ENCODE peak calls at places on chromosomes 1 and 21, in four cellular contexts. Y, R, I and A are unnamed samples.

GRCh38 chr1:6330410-6330827 is 63.1 kb downstream of the ACOT7 start:
- DNase-seq in Y (no peak), R (peak; percentile 86), I (no peak), A (no peak)

GRCh38 chr1:93148001-93148400 is 32.2 kb downstream of the TMED5 start:
- DNase-seq in Y (no peak), R (peak; percentile 50), I (no peak), A (no peak)

GRCh38 chr1:47332779-47333577 is 612 bp upstream of the CMPK1 start:
- DNase-seq in Y (no peak), R (no peak), I (no peak), A (no peak)

GRCh38 chr1:206012086-206012859 is 9.1 kb upstream of the RAB7B start:
- DNase-seq in Y (peak; percentile 91), R (no peak), I (peak; percentile 87), A (peak; percentile 70)

GRCh38 chr1:230985711-230986110 is 6.8 kb downstream of the ARV1 start:
- DNase-seq in Y (peak; percentile 71), R (no peak), I (no peak), A (no peak)

GRCh38 chr1:21313146-21313885 is 23.1 kb upstream of the ECE1 start:
- DNase-seq in Y (no peak), R (no peak), I (no peak), A (no peak)

GRCh38 chr1:178098262-178098661 is 4.4 kb downstream of the RASAL2 start:
- DNase-seq in Y (no peak), R (peak; percentile 23), I (no peak), A (no peak)

GRCh38 chr1:189775343-189775742 is 702.3 kb downstream of the BRINP3 start:
- DNase-seq in Y (no peak), R (peak; percentile 79), I (no peak), A (no peak)

GRCh38 chr21:34762761-34763160 is 94.0 kb downstream of the CLIC6 start:
- DNase-seq in Y (no peak), R (peak; percentile 68), I (no peak), A (no peak)

GRCh38 chr1:61095127-61095812 is 12.9 kb downstream of the NFIA start:
- DNase-seq in Y (no peak), R (no peak), I (no peak), A (no peak)

GRCh38 chr1:90295534-90295933 is 300.6 kb downstream of the ZNF326 start:
- DNase-seq in Y (no peak), R (no peak), I (no peak), A (no peak)

GRCh38 chr1:234893725-234894630 is 234.7 kb downstream of the TOMM20 start:
- DNase-seq in Y (no peak), R (peak; percentile 59), I (no peak), A (no peak)

GRCh38 chr1:232473319-232473718 is 156.6 kb downstream of the SIPA1L2 start:
- DNase-seq in Y (no peak), R (peak; percentile 39), I (peak; percentile 46), A (peak; percentile 65)

GRCh38 chr1:228006034-228006792 is 585 bp upstream of the WNT3A start:
- DNase-seq in Y (no peak), R (no peak), I (no peak), A (no peak)

GRCh38 chr1:228007801-228008341 is 1.1 kb downstream of the WNT3A start:
- DNase-seq in Y (no peak), R (no peak), I (no peak), A (peak; percentile 16)

GRCh38 chr1:228006793-228007053 is at the start of gene WNT3A:
- DNase-seq in Y (no peak), R (no peak), I (no peak), A (no peak)

GRCh38 chr1:228008391-228009115 is 1.8 kb downstream of the WNT3A start:
- DNase-seq in Y (no peak), R (no peak), I (no peak), A (peak; percentile 9)

DNA sequence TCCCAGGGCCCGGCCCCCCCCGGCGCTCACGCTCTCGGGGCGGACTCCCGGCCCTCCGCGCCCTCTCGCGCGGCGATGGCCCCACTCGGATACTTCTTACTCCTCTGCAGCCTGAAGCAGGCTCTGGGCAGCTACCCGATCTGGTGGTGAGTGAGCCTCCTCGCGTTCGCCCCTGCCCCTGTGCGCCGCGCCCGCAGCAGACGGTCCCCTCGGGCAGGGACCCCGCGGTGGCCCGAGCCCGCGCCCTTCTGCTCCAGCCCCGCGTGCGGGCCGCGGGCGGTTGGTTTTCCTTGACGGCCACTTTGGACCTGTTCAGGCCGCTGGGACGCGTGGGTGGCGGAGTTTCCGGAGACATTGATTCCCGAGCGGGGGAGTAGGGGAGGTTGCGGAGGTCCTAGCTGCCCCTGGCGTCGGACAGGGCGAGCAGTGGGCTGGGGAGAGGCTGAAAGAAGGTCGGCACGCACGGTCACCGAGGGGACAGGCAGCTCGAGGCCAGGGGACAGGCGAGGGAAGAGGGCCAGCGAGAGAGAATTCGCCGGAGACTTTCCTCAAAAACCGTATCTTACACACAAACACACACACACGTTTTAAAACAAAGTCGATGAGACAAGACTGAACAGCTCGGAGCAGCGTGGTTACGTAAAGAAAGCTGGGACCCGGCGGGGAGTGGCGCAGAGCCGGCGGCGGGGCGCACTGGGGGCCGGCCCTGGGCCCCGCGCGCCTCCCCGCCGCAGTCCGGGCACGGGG is 429 bp downstream of the WNT3A start:
- DNase-seq in Y (no peak), R (no peak), I (no peak), A (peak; percentile 26)
- H3K4me3 ChIP-seq in Y (no peak overlapping the region), R (no peak overlapping the region), I (no peak overlapping the region), A (no peak overlapping the region)

DNA sequence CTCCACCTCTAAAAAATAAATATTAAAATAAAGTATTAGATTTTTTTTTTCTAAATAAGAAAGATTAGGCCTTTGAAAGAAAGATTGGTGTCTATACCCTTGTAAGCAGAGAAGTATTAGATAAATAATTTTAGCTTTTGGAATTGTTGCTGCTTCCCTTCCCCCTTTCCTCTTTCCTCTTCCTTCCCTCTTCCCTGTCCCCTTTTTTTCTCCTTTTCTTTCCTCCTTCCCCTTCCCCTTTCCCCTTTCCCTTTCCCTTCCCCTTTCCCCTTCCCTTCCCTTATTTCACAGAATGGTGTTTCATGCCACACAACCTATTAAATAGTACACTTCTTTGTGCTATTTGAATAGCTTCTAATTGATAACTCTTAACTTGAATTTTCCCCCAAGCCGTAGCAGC is 69.8 kb upstream of the QSOX1 start:
- DNase-seq in Y (no peak), R (no peak), I (no peak), A (no peak)
- H3K36me3 ChIP-seq in Y (peaks cover 46% of the 10 kb centered on the region), R (no peaks in the 10 kb centered on the region), I (peaks cover 72% of the 10 kb centered on the region), A (peaks cover 60% of the 10 kb centered on the region)

DNA sequence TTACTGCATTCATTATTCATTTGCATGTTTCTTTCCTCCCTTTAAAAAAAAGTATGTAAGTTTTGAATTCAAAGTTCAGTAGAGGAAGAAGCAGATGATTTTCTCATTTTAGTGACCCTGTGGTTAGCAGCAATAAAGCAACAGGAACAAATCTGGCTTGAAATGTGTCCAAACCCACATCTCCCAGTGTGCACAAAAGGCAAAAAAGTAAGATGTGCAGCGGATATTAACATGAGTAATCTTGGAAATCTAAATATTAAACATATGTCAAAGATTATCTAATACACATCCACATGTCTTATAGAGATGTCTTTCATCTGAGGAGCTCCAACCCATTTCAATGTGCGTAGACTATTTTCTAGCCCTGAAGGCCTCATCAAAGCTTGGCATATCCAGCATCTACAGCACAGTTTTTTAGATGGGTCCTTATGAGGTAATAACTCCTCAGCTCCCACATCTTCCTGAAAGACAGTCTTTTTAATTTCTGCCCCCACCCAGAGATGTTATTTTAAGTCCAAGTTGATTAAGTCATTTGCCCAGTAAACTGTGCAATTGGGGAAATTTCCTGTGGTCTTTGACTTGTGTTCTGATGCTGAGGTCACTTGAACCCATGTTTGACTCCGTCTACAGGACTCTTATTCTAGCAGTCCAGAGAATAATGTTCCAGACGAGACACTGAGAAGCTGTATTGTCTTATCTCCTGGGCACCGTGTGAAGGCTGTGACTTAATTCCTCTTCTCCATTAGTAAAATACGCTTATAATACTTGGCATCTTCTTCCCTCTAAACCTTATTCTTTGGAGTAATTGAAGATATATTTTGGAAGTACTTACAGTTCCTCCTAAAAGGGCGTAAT is 73.7 kb downstream of the LMO4 start:
- DNase-seq in Y (no peak), R (peak; percentile 80), I (no peak), A (no peak)
- H3K4me3 ChIP-seq in Y (no peak overlapping the region), R (no peak overlapping the region), I (no peak overlapping the region), A (no peak overlapping the region)

GRCh38 chr1:159030311-159030710 is 20.6 kb downstream of the IFI16 start:
- DNase-seq in Y (no peak), R (no peak), I (no peak), A (no peak)

GRCh38 chr1:159025043-159025442 is 15.3 kb downstream of the IFI16 start:
- DNase-seq in Y (no peak), R (no peak), I (no peak), A (no peak)

DNA sequence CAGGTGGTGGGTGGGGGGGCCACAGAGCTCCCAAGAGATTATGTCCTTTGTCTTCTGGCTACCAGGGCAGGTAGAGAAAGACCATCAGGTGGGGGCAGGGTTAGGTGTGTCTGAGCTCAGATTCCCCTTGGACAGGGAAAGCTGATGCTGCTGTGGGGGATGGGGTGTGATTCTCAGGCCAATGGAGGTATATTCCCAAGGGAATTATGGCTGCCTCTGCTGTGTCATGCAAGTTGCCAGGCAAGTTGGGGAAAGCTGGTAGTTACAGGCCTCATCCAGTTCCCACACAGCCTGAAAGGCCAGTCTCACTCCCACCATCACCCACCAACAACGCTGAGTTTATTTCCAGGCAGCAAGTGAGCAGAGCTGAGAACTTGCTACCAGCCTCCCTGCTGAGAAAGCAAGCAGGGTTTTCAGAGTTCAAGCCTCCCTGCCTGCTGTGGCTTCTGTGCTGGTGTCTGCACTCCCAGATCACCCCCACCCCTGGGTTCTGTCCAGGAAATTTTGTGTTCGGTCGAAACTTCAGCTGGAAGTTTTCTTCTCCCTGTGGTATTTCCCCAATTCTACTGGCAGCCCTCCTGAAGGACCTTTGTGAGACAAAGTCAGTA is 21.3 kb downstream of the IFI16 start:
- DNase-seq in Y (no peak), R (no peak), I (no peak), A (no peak)
- H3K36me3 ChIP-seq in Y (peaks cover 34% of the 10 kb centered on the region), R (peaks cover 14% of the 10 kb centered on the region), I (peaks cover 56% of the 10 kb centered on the region), A (peaks cover 61% of the 10 kb centered on the region)

DNA sequence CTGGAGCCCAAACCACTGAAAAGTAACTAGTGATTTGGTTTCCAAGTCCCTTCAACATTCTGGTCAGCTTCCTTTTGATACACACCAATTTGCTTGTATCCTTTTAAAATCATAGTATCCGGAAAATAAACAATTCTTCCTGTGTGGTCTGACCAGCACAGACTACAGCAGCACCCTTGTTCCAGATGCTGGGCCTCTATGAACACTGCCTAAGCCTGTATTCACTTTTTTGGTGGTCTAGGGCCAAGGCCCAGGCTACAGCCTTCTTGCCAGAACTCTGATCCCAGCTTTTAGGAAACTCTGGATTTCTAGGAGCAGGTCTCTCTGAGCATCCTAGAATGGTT is 804 bp upstream of the DDAH1 start:
- DNase-seq in Y (no peak), R (peak; percentile 37), I (no peak), A (no peak)
- H3K4me3 ChIP-seq in Y (no peak overlapping the region), R (no peak overlapping the region), I (no peak overlapping the region), A (no peak overlapping the region)

GRCh38 chr1:112672842-112673241 is 1.6 kb upstream of the MOV10 start:
- DNase-seq in Y (no peak), R (no peak), I (no peak), A (no peak)

GRCh38 chr1:112672009-112672408 is 2.5 kb upstream of the MOV10 start:
- DNase-seq in Y (no peak), R (no peak), I (no peak), A (no peak)

GRCh38 chr1:112665857-112666256 is 8.6 kb upstream of the MOV10 start:
- DNase-seq in Y (no peak), R (no peak), I (no peak), A (no peak)

DNA sequence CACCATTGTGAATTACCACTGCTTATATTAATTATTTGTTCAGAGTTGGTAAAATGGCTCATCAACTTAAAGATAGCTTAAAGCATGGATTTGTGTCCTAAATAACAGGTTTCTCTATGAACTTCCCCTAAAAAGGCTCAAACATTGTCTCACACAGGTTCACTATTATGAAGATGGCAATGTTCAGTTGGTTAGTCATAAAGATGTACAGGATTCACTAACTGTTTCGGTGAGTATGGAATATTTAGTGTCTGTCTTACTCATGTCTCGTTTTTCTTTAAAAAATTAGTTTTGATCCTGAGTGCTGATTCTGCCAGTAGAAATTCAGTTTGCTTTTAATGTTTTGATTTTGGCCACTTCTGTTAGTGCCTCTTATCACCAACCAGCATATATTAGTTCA is 7.5 kb upstream of the MOV10 start:
- DNase-seq in Y (no peak), R (no peak), I (no peak), A (no peak)
- H3K36me3 ChIP-seq in Y (peaks cover 41% of the 10 kb centered on the region), R (peaks cover 14% of the 10 kb centered on the region), I (peaks cover 95% of the 10 kb centered on the region), A (peaks cover 67% of the 10 kb centered on the region)